ENCODE peak calls at places on chromosomes 5 and 9, in five cellular contexts. R is cardiac fibroblast, E is HepG2, N is fibroblast of pulmonary artery, A is RWPE1. B is an unnamed sample.

GRCh38 chr5:140042551-140043507 is at the start of gene NRG2:
- DNase-seq in R (peak), E (peak), N (peak), A (peak), B (peak)

GRCh38 chr9:38006163-38006562 is 62.9 kb downstream of the SHB start:
- DNase-seq in R (no peak), E (no peak), N (no peak), A (peak), B (no peak)

GRCh38 chr9:95242613-95243012 is 74.9 kb downstream of the FANCC start:
- DNase-seq in R (no peak), E (peak), N (no peak), A (no peak), B (no peak)

GRCh38 chr5:157459715-157460599 is at the start of gene NIPAL4:
- DNase-seq in R (no peak), E (no peak), N (no peak), A (peak), B (no peak)

GRCh38 chr5:131810510-131811249 is 13.9 kb upstream of the FNIP1 start:
- DNase-seq in R (peak), E (peak), N (peak), A (peak), B (no peak)

GRCh38 chr9:89743216-89743575 is 138.4 kb downstream of the GADD45G start:
- DNase-seq in R (no peak), E (no peak), N (no peak), A (no peak), B (no peak)

GRCh38 chr9:110731437-110732028 is 62.9 kb downstream of the MUSK start:
- DNase-seq in R (no peak), E (no peak), N (no peak), A (no peak), B (no peak)

GRCh38 chr9:129496187-129497063 is 124.5 kb downstream of the C9orf50 start:
- DNase-seq in R (peak), E (peak), N (peak), A (peak), B (peak)

GRCh38 chr9:137689745-137690529 is 71.1 kb downstream of the EHMT1 start:
- DNase-seq in R (peak), E (peak), N (peak), A (no peak), B (no peak)

GRCh38 chr5:151319334-151319733 is 15.8 kb upstream of the SLC36A3 start:
- DNase-seq in R (peak), E (no peak), N (peak), A (no peak), B (no peak)

GRCh38 chr9:98850851-98851729 is 43.6 kb downstream of the GALNT12 start:
- DNase-seq in R (no peak), E (no peak), N (no peak), A (no peak), B (no peak)

GRCh38 chr5:121251954-121252353 is 599.7 kb upstream of the FTMT start:
- DNase-seq in R (peak), E (peak), N (peak), A (peak), B (peak)

GRCh38 chr5:123207852-123208251 is 118.8 kb downstream of the PRDM6 start:
- DNase-seq in R (no peak), E (no peak), N (no peak), A (no peak), B (no peak)

GRCh38 chr5:163914911-163915310 is 409.5 kb downstream of the MAT2B start:
- DNase-seq in R (no peak), E (no peak), N (no peak), A (no peak), B (no peak)

GRCh38 chr9:118028225-118028624 is 324.0 kb downstream of the TLR4 start:
- DNase-seq in R (no peak), E (no peak), N (no peak), A (no peak), B (no peak)

GRCh38 chr9:136261686-136262430 is 16.2 kb upstream of the QSOX2 start:
- DNase-seq in R (no peak), E (no peak), N (no peak), A (no peak), B (no peak)

GRCh38 chr9:124894741-124895170 is 32.8 kb downstream of the ARPC5L start:
- DNase-seq in R (peak), E (peak), N (peak), A (peak), B (peak)

GRCh38 chr5:395156-395920 is 47.6 kb upstream of the EXOC3 start:
- DNase-seq in R (peak), E (no peak), N (peak), A (no peak), B (peak)

GRCh38 chr9:131951905-131952304 is 127.8 kb downstream of the MED27 start:
- DNase-seq in R (peak), E (no peak), N (peak), A (no peak), B (peak)

GRCh38 chr9:7967851-7968250 is 168.3 kb upstream of the DMAC1 start:
- DNase-seq in R (no peak), E (no peak), N (no peak), A (no peak), B (no peak)

GRCh38 chr9:129525781-129526180 is 95.1 kb downstream of the C9orf50 start:
- DNase-seq in R (no peak), E (no peak), N (no peak), A (no peak), B (no peak)

GRCh38 chr9:127396808-127397721 is at the start of gene SLC2A8:
- DNase-seq in R (peak), E (peak), N (peak), A (peak), B (peak)
- TF ChIP-seq CTCF in R (no peak), E (peak), N (no peak), A (no peak), B (no peak)

GRCh38 chr5:145919413-145919812 is 17.0 kb upstream of the SH3RF2 start:
- DNase-seq in R (no peak), E (no peak), N (no peak), A (no peak), B (no peak)
- TF ChIP-seq CTCF in R (no peak), E (no peak), N (no peak), A (no peak), B (no peak)

DNA sequence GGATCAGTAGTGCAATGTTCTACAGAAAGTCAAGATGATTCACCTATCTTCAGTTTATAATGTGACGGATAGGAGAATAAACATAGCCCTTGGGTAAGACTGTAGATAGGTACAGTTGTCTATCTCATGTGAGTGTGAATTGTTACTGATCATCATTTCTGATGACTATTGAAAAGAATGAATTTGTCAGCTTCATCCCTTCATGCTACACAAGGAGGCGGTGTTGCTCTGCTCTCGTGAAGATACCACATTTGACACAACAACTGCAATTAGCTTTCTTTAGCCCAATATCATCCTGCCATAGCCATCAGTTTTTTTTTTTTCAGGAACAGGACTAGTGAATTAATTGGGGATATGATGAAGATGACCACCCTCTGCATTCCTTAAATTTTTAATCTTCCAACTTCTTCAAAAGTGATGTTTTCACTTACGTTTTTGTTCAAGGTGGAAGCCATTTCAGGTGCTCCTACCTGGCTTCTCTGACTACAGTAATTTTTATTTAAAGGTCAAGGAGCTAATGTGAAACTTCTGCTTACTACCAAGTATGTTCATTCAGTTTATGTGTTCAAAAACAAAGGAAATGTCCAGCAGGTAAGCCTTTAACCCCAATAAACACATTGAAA is 152.9 kb upstream of the MOCS2 start:
- DNase-seq in R (peak), E (peak), N (peak), A (peak), B (no peak)
- TF ChIP-seq CTCF in R (peak), E (peak), N (peak), A (no peak), B (peak)

GRCh38 chr5:124634228-124634819 is 112.1 kb downstream of the ZNF608 start:
- DNase-seq in R (peak), E (peak), N (no peak), A (no peak), B (peak)
- TF ChIP-seq CTCF in R (no peak), E (no peak), N (no peak), A (no peak), B (no peak)

B was measured in astrocyte.